ENCODE peak calls at places on chromosomes 12 and 14, in eight cellular contexts. S is PC-3, O is GM23338, N is neural progenitor cell, U is SK-N-SH, P is HCT116, B is hepatocyte, I is OCI-LY7. F is an unnamed sample.

GRCh38 chr12:58066296-58066695 is 124.9 kb downstream of the ATP23 start:
- DNase-seq in U (no peak), S (peak), I (no peak), N (no peak), B (peak), O (no peak), P (no peak), F (no peak)

GRCh38 chr12:22231836-22232235 is 102.7 kb downstream of the ST8SIA1 start:
- DNase-seq in S (no peak), P (no peak), O (peak), B (no peak), U (no peak), N (peak), I (no peak), F (no peak)

GRCh38 chr12:5440973-5441372 is 9.1 kb downstream of the NTF3 start:
- DNase-seq in U (no peak), S (no peak), N (no peak), P (no peak), O (no peak), I (no peak), B (no peak), F (no peak)

GRCh38 chr12:123094349-123095073 is 56.4 kb downstream of the PITPNM2 start:
- DNase-seq in S (peak), U (no peak), I (no peak), O (no peak), P (peak), N (no peak), B (peak), F (no peak)

GRCh38 chr12:6647083-6647604 is at the start of gene ACRBP:
- DNase-seq in N (peak), U (no peak), B (peak), P (no peak), S (no peak), O (peak), I (peak), F (peak)

GRCh38 chr14:68756071-68756481 is 36.8 kb downstream of the ZFP36L1 start:
- DNase-seq in B (peak), I (no peak), P (no peak), S (no peak), U (peak), O (no peak), N (no peak), F (no peak)

GRCh38 chr12:3470296-3470695 is 20.7 kb upstream of the PRMT8 start:
- DNase-seq in I (no peak), P (no peak), O (no peak), S (no peak), B (no peak), N (no peak), U (no peak), F (no peak)

GRCh38 chr12:115354007-115354452 is 670.1 kb upstream of the TBX3 start:
- DNase-seq in I (no peak), U (no peak), B (peak), N (no peak), P (peak), O (no peak), S (peak), F (no peak)

GRCh38 chr14:31449971-31450610 is 7.2 kb downstream of the DTD2 start:
- DNase-seq in I (peak), S (peak), O (peak), P (peak), B (peak), N (peak), U (peak), F (peak)

GRCh38 chr14:53861781-53862180 is 94.8 kb downstream of the BMP4 start:
- DNase-seq in S (no peak), P (no peak), B (no peak), O (no peak), N (no peak), I (no peak), U (no peak), F (no peak)

GRCh38 chr14:57816568-57817284 is 49.2 kb downstream of the SLC35F4 start:
- DNase-seq in I (no peak), B (no peak), N (no peak), P (peak), S (peak), U (no peak), O (no peak), F (no peak)

GRCh38 chr12:13270817-13271216 is 74.3 kb downstream of the EMP1 start:
- DNase-seq in N (no peak), S (no peak), U (no peak), P (no peak), I (no peak), B (no peak), O (no peak), F (no peak)

GRCh38 chr12:122473543-122474323 is 27.0 kb downstream of the ZCCHC8 start:
- DNase-seq in O (no peak), S (no peak), U (no peak), B (no peak), P (no peak), I (no peak), N (no peak), F (no peak)

GRCh38 chr12:52681551-52682380 is 1.6 kb upstream of the KRT1 start:
- DNase-seq in O (no peak), P (no peak), N (no peak), I (no peak), B (no peak), S (no peak), U (no peak), F (no peak)

GRCh38 chr12:80641936-80642335 is 65.5 kb upstream of the MYF6 start:
- DNase-seq in P (no peak), B (no peak), I (no peak), S (no peak), O (no peak), N (no peak), U (no peak), F (no peak)

GRCh38 chr14:98909251-98909944 is 362.6 kb downstream of the BCL11B start:
- DNase-seq in S (peak), U (no peak), O (no peak), B (no peak), N (no peak), P (peak), I (no peak), F (no peak)

GRCh38 chr14:98428483-98428994 is 843.5 kb downstream of the BCL11B start:
- DNase-seq in B (no peak), S (no peak), I (no peak), N (no peak), O (no peak), U (no peak), P (no peak), F (no peak)

GRCh38 chr14:68926236-68926635 is 52.9 kb downstream of the ACTN1 start:
- DNase-seq in I (peak), N (no peak), P (no peak), B (no peak), O (peak), U (no peak), S (peak), F (no peak)

GRCh38 chr12:12172106-12172511 is 94.7 kb downstream of the LRP6 start:
- DNase-seq in P (no peak), U (no peak), B (peak), I (no peak), S (peak), N (no peak), O (no peak), F (peak)

GRCh38 chr12:98758331-98758730 is 113.2 kb downstream of the APAF1 start:
- DNase-seq in S (no peak), I (no peak), N (no peak), B (no peak), U (no peak), O (no peak), P (no peak), F (no peak)

GRCh38 chr14:104784218-104784568 is 11.4 kb downstream of the AKT1 start:
- DNase-seq in N (no peak), S (no peak), O (no peak), B (no peak), P (no peak), U (no peak), I (no peak), F (no peak)

GRCh38 chr12:49478949-49479664 is 59.7 kb upstream of the KCNH3 start:
- DNase-seq in N (no peak), S (no peak), O (peak), I (no peak), U (no peak), B (no peak), P (no peak), F (no peak)

GRCh38 chr12:42590324-42590934 is 883 bp upstream of the PRICKLE1 start:
- DNase-seq in U (peak), I (peak), S (peak), B (peak), P (no peak), N (peak), O (peak), F (peak)

GRCh38 chr12:34257093-34257492 is 234.8 kb downstream of the ALG10 start:
- DNase-seq in O (peak), S (peak), U (no peak), N (no peak), P (no peak), B (no peak), I (no peak), F (no peak)

GRCh38 chr14:74140374-74140850 is 55.7 kb downstream of the LIN52 start:
- DNase-seq in U (peak), B (peak), O (peak), N (peak), P (no peak), S (no peak), I (peak), F (no peak)

GRCh38 chr14:105089746-105090492 is 24.7 kb upstream of the GPR132 start:
- DNase-seq in N (no peak), S (no peak), P (no peak), U (no peak), I (no peak), B (peak), O (no peak), F (no peak)

GRCh38 chr12:93618891-93619410 is 46.5 kb downstream of the SOCS2 start:
- DNase-seq in U (no peak), S (no peak), P (no peak), O (no peak), B (no peak), N (no peak), I (no peak), F (no peak)

GRCh38 chr12:91866566-91866965 is 279.1 kb downstream of the BTG1 start:
- DNase-seq in I (no peak), N (no peak), U (no peak), S (no peak), O (no peak), P (no peak), B (no peak), F (no peak)

GRCh38 chr14:25622752-25623151 is 572.8 kb upstream of the STXBP6 start:
- DNase-seq in O (no peak), I (no peak), N (no peak), P (no peak), B (no peak), U (no peak), S (no peak), F (no peak)

GRCh38 chr12:3313066-3313465 is 177.9 kb upstream of the PRMT8 start:
- DNase-seq in B (no peak), I (no peak), S (peak), O (no peak), P (no peak), U (no peak), N (no peak), F (no peak)

GRCh38 chr12:113697646-113698504 is 226.2 kb upstream of the LHX5 start:
- DNase-seq in P (no peak), B (peak), S (peak), O (peak), N (peak), I (no peak), U (peak), F (no peak)

DNA sequence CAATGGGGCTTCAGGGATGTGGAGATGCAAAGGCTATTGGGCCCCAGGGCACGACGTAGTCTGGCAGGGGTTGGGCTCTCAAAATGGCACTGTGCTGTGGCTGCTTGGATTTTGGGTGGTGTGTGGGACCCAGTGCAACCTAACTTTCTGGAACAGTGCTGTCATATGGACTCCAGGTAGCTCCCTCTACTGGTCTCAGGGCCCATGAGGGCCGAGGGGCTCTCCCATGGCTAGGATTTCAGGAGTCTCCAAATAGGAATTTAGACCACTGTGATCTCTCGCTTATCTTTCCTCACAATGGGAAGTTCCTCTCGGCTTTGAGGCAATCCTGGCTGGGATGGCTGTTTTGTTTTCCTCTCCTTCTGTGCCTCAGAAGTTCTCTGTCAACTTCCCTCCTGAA is 68.2 kb upstream of the MUCL1 start:
- DNase-seq in O (peak), N (no peak), S (no peak), I (no peak), B (no peak), U (no peak), P (no peak), F (no peak)
- TF ChIP-seq CTCF in O (peak), N (no peak), S (peak), I (no peak), B (no peak), U (no peak), P (no peak), F (no peak)

GRCh38 chr14:72891666-72892102 is 2.2 kb downstream of the DPF3 start:
- DNase-seq in P (no peak), U (peak), O (no peak), B (no peak), I (no peak), N (no peak), S (no peak), F (no peak)

GRCh38 chr14:72892103-72892878 is 1.6 kb downstream of the DPF3 start:
- DNase-seq in N (peak), O (peak), B (peak), S (peak), U (peak), I (no peak), P (no peak), F (peak)

GRCh38 chr14:72894323-72894622 is 372 bp upstream of the DPF3 start:
- DNase-seq in U (no peak), N (no peak), B (no peak), P (no peak), I (no peak), O (no peak), S (no peak), F (no peak)

GRCh38 chr14:72893636-72894322 is at the start of gene DPF3:
- DNase-seq in B (peak), P (peak), O (peak), I (peak), U (peak), S (peak), N (peak), F (peak)

GRCh38 chr14:72892879-72893635 is 844 bp downstream of the DPF3 start:
- DNase-seq in N (peak), P (no peak), O (peak), B (peak), S (peak), I (peak), U (peak), F (peak)
- TF ChIP-seq EZH2phosphoT487 in N (peak), P (no peak), O (peak), B (no peak), S (no peak), I (no peak), U (no peak), F (no peak)

DNA sequence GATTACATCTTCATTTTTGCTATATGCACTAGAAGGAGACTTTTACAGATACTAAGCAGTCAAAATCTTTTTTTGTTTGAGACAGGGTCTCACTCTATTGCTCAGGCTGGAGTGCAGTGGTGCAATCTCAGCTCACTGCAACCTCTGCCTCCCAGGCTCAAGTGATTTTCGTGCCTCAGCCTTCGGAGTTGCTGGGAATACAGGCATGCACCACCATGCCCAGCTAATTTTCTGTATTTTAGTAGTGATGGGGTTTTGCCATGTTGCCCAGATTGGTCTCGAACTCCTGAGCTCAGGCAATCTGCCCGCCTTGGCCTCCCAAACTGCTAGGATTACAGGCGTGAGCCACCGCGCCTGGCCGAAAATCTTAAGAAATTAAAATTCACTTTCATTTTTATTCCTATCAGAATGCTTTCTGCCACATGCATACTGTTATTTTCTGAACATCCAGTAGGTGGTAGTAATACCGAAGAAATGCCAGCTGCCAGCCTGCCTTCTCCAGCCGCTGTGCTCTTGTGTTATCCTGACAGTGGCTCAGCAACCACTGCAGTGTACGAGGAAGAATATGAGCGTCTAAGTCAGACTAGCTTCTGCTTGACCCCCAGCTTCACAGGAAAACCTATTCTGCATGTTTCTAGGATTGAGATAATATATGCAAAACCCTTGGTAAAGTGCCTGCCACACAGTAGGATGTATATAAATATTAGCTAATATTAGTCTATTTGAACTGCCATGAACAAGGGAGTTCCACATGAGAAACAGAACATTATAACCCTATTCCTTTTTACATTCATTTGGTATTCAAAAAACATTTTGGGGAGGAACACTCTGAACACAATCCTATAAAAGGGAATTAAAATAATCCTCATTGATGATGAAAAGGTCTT is 54.2 kb downstream of the RPAP3 start:
- DNase-seq in I (peak), B (peak), S (peak), P (peak), O (peak), N (peak), U (peak), F (peak)
- TF ChIP-seq CTCF in I (peak), B (peak), S (peak), P (peak), O (peak), N (peak), U (peak), F (peak)

GRCh38 chr12:25960926-25961325 is 2.4 kb downstream of the RASSF8 start:
- DNase-seq in I (no peak), S (no peak), P (no peak), B (no peak), N (no peak), U (no peak), O (no peak), F (no peak)
- TF ChIP-seq EZH2phosphoT487 in I (no peak), S (no peak), P (no peak), B (no peak), N (no peak), U (no peak), O (no peak), F (no peak)

DNA sequence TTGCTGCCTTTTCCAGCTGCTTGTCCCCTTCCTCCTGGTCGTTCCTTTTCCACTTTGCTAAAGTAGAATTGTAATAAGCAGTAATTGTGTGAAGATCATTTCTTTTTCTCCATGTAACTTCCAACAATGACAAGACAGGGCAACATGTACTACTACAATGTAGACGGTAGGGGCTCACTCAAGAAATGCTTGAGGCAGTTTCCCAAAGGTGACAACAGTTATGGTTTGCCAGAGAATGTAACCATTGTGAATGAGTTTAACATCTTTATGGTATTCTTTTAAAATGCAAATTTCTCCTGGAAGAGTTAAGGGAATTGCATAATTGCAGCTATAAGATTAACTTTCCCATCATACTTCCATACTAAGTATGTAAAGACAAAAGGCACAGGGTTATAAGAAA is 23.8 kb upstream of the PHLDA1 start:
- DNase-seq in O (peak), P (no peak), S (no peak), U (no peak), I (no peak), N (no peak), B (no peak), F (no peak)
- TF ChIP-seq CTCF in O (peak), P (no peak), S (no peak), U (no peak), I (no peak), N (no peak), B (no peak), F (no peak)